ENCODE peak calls at places on chromosomes 11 and 22, in seven cellular contexts. One of them, this sample, is unnamed. For H3K36me3, the result is how much of the 10 kb centered on the place peaks cover.

GRCh38 chr11:101583180-101584128 is at the start of gene TRPC6:
- DNase-seq in GM12878: no peak
- DNase-seq in ovary: peak
- DNase-seq in prostate gland: peak
- DNase-seq in K562: no peak
- DNase-seq in adrenal gland: no peak
- DNase-seq in stomach: no peak
- DNase-seq in this sample: no peak

GRCh38 chr11:34863048-34863447 is 53.1 kb downstream of the APIP start:
- DNase-seq in GM12878: no peak
- DNase-seq in ovary: no peak
- DNase-seq in prostate gland: no peak
- DNase-seq in K562: no peak
- DNase-seq in adrenal gland: no peak
- DNase-seq in stomach: no peak
- DNase-seq in this sample: no peak

GRCh38 chr11:78688460-78688859 is 113.8 kb upstream of the NARS2 start:
- DNase-seq in GM12878: no peak
- DNase-seq in ovary: no peak
- DNase-seq in prostate gland: no peak
- DNase-seq in K562: no peak
- DNase-seq in adrenal gland: no peak
- DNase-seq in stomach: no peak
- DNase-seq in this sample: no peak

GRCh38 chr22:41526802-41527799 is 17.2 kb downstream of the POLR3H start:
- DNase-seq in GM12878: no peak
- DNase-seq in ovary: peak
- DNase-seq in prostate gland: no peak
- DNase-seq in K562: peak
- DNase-seq in adrenal gland: peak
- DNase-seq in stomach: peak
- DNase-seq in this sample: no peak

GRCh38 chr11:22703040-22703439 is 36.6 kb downstream of the GAS2 start:
- DNase-seq in GM12878: peak
- DNase-seq in ovary: no peak
- DNase-seq in prostate gland: peak
- DNase-seq in K562: no peak
- DNase-seq in adrenal gland: no peak
- DNase-seq in stomach: no peak
- DNase-seq in this sample: no peak

GRCh38 chr22:37197451-37198289 is 9.6 kb upstream of the C1QTNF6 start:
- DNase-seq in GM12878: no peak
- DNase-seq in ovary: peak
- DNase-seq in prostate gland: peak
- DNase-seq in K562: no peak
- DNase-seq in adrenal gland: peak
- DNase-seq in stomach: peak
- DNase-seq in this sample: no peak

GRCh38 chr22:44550666-44551491 is 52.8 kb upstream of the RTL6 start:
- DNase-seq in GM12878: peak
- DNase-seq in ovary: peak
- DNase-seq in prostate gland: peak
- DNase-seq in K562: no peak
- DNase-seq in adrenal gland: peak
- DNase-seq in stomach: peak
- DNase-seq in this sample: no peak

GRCh38 chr11:129652828-129653227 is 162.8 kb upstream of the TMEM45B start:
- DNase-seq in GM12878: no peak
- DNase-seq in ovary: no peak
- DNase-seq in prostate gland: no peak
- DNase-seq in K562: no peak
- DNase-seq in adrenal gland: no peak
- DNase-seq in stomach: no peak
- DNase-seq in this sample: no peak

GRCh38 chr11:66051371-66051765 is 796 bp upstream of the SF3B2 start:
- DNase-seq in GM12878: no peak
- DNase-seq in ovary: peak
- DNase-seq in prostate gland: no peak
- DNase-seq in K562: no peak
- DNase-seq in adrenal gland: no peak
- DNase-seq in stomach: no peak
- DNase-seq in this sample: no peak

GRCh38 chr11:120326228-120326627 is 1.1 kb downstream of the TLCD5 start:
- DNase-seq in GM12878: no peak
- DNase-seq in ovary: no peak
- DNase-seq in prostate gland: no peak
- DNase-seq in K562: no peak
- DNase-seq in adrenal gland: peak
- DNase-seq in stomach: no peak
- DNase-seq in this sample: no peak

GRCh38 chr11:9397746-9398680 is 13.6 kb downstream of the IPO7 start:
- DNase-seq in GM12878: no peak
- DNase-seq in ovary: no peak
- DNase-seq in prostate gland: no peak
- DNase-seq in K562: no peak
- DNase-seq in adrenal gland: no peak
- DNase-seq in stomach: no peak
- DNase-seq in this sample: no peak

GRCh38 chr11:84249344-84250135 is 963.4 kb upstream of the CCDC90B start:
- DNase-seq in GM12878: peak
- DNase-seq in ovary: no peak
- DNase-seq in prostate gland: no peak
- DNase-seq in K562: no peak
- DNase-seq in adrenal gland: peak
- DNase-seq in stomach: no peak
- DNase-seq in this sample: no peak

GRCh38 chr11:17639781-17640180 is 79.6 kb upstream of the MYOD1 start:
- DNase-seq in GM12878: no peak
- DNase-seq in ovary: no peak
- DNase-seq in prostate gland: no peak
- DNase-seq in K562: no peak
- DNase-seq in adrenal gland: no peak
- DNase-seq in stomach: no peak
- DNase-seq in this sample: no peak

GRCh38 chr11:71977743-71978418 is 20.8 kb upstream of the IL18BP start:
- DNase-seq in GM12878: peak
- DNase-seq in ovary: no peak
- DNase-seq in prostate gland: peak
- DNase-seq in K562: peak
- DNase-seq in adrenal gland: peak
- DNase-seq in stomach: peak
- DNase-seq in this sample: no peak

GRCh38 chr22:17846326-17846992 is 72.2 kb upstream of the BID start:
- DNase-seq in GM12878: no peak
- DNase-seq in ovary: peak
- DNase-seq in prostate gland: peak
- DNase-seq in K562: no peak
- DNase-seq in adrenal gland: peak
- DNase-seq in stomach: no peak
- DNase-seq in this sample: no peak

GRCh38 chr11:88231894-88232482 is 56.7 kb upstream of the RAB38 start:
- DNase-seq in GM12878: no peak
- DNase-seq in ovary: no peak
- DNase-seq in prostate gland: no peak
- DNase-seq in K562: peak
- DNase-seq in adrenal gland: peak
- DNase-seq in stomach: no peak
- DNase-seq in this sample: no peak

GRCh38 chr22:46737105-46737975 is 712 bp downstream of the CERK start:
- DNase-seq in GM12878: no peak
- DNase-seq in ovary: peak
- DNase-seq in prostate gland: no peak
- DNase-seq in K562: peak
- DNase-seq in adrenal gland: peak
- DNase-seq in stomach: no peak
- DNase-seq in this sample: no peak

GRCh38 chr22:46738642-46738960 is 549 bp upstream of the CERK start:
- DNase-seq in GM12878: no peak
- DNase-seq in ovary: no peak
- DNase-seq in prostate gland: no peak
- DNase-seq in K562: no peak
- DNase-seq in adrenal gland: no peak
- DNase-seq in stomach: no peak
- DNase-seq in this sample: no peak

GRCh38 chr22:46740910-46741785 is 3.1 kb upstream of the CERK start:
- DNase-seq in GM12878: no peak
- DNase-seq in ovary: no peak
- DNase-seq in prostate gland: no peak
- DNase-seq in K562: no peak
- DNase-seq in adrenal gland: peak
- DNase-seq in stomach: peak
- DNase-seq in this sample: no peak

GRCh38 chr22:46737976-46738641 is at the start of gene CERK:
- DNase-seq in GM12878: no peak
- DNase-seq in ovary: peak
- DNase-seq in prostate gland: peak
- DNase-seq in K562: peak
- DNase-seq in adrenal gland: peak
- DNase-seq in stomach: peak
- DNase-seq in this sample: no peak

GRCh38 chr22:46738961-46739870 is 1.2 kb upstream of the CERK start:
- DNase-seq in GM12878: no peak
- DNase-seq in ovary: peak
- DNase-seq in prostate gland: peak
- DNase-seq in K562: peak
- DNase-seq in adrenal gland: peak
- DNase-seq in stomach: peak
- DNase-seq in this sample: no peak
- TF ChIP-seq CTCF in GM12878: no peak
- TF ChIP-seq CTCF in ovary: no peak
- TF ChIP-seq CTCF in prostate gland: peak
- TF ChIP-seq CTCF in K562: no peak
- TF ChIP-seq CTCF in adrenal gland: peak
- TF ChIP-seq CTCF in stomach: no peak
- TF ChIP-seq CTCF in this sample: peak

GRCh38 chr22:27241430-27242110 is 560.0 kb downstream of the MN1 start:
- DNase-seq in GM12878: no peak
- DNase-seq in ovary: peak
- DNase-seq in prostate gland: no peak
- DNase-seq in K562: no peak
- DNase-seq in adrenal gland: peak
- DNase-seq in stomach: peak
- DNase-seq in this sample: no peak
- TF ChIP-seq POLR2A in GM12878: no peak
- TF ChIP-seq POLR2A in ovary: no peak
- TF ChIP-seq POLR2A in prostate gland: no peak
- TF ChIP-seq POLR2A in K562: no peak
- TF ChIP-seq POLR2A in adrenal gland: no peak
- TF ChIP-seq POLR2A in stomach: no peak
- TF ChIP-seq POLR2A in this sample: no peak

GRCh38 chr22:19495562-19496323 is 16.0 kb downstream of the CDC45 start:
- DNase-seq in GM12878: no peak
- DNase-seq in ovary: no peak
- DNase-seq in prostate gland: no peak
- DNase-seq in K562: no peak
- DNase-seq in adrenal gland: no peak
- DNase-seq in stomach: no peak
- DNase-seq in this sample: no peak

GRCh38 chr22:19494676-19495173 is 15.0 kb downstream of the CDC45 start:
- DNase-seq in GM12878: no peak
- DNase-seq in ovary: no peak
- DNase-seq in prostate gland: no peak
- DNase-seq in K562: no peak
- DNase-seq in adrenal gland: no peak
- DNase-seq in stomach: no peak
- DNase-seq in this sample: no peak

GRCh38 chr22:19492504-19493174 is 12.9 kb downstream of the CDC45 start:
- DNase-seq in GM12878: no peak
- DNase-seq in ovary: no peak
- DNase-seq in prostate gland: no peak
- DNase-seq in K562: no peak
- DNase-seq in adrenal gland: no peak
- DNase-seq in stomach: no peak
- DNase-seq in this sample: no peak

GRCh38 chr22:19496324-19496630 is 16.6 kb downstream of the CDC45 start:
- DNase-seq in GM12878: no peak
- DNase-seq in ovary: no peak
- DNase-seq in prostate gland: no peak
- DNase-seq in K562: no peak
- DNase-seq in adrenal gland: no peak
- DNase-seq in stomach: no peak
- DNase-seq in this sample: no peak

DNA sequence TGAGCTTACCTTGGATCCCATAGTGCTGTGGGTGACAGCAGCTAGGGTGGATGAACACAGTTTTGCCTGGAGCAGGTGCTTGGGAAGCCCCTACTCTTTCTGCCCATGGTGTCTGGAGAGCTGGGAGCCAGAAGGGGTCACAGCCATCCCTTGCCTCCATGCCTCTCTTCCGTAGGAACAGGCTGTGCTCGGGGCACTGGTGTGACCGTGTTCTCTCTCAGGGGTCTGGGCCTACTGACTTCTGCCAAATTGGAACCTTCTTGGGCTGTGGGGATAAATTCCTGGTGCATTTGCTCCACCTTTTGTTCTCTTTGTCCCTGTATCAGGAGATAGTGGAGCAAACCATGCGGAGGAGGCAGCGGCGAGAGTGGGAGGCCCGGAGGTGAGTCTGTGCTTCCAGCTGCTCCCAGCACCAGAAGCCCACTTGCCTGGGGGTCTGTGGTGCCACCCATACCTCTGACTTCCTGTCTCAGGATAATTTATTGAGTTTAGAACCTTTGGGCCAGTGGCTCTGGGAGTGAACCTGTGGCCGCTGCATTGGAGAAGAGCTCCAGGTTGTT is 14.4 kb downstream of the CDC45 start:
- DNase-seq in GM12878: no peak
- DNase-seq in ovary: no peak
- DNase-seq in prostate gland: no peak
- DNase-seq in K562: no peak
- DNase-seq in adrenal gland: no peak
- DNase-seq in stomach: no peak
- DNase-seq in this sample: no peak
- H3K36me3 ChIP-seq in GM12878: under half
- H3K36me3 ChIP-seq in ovary: under half
- H3K36me3 ChIP-seq in prostate gland: under half
- H3K36me3 ChIP-seq in K562: half or more
- H3K36me3 ChIP-seq in adrenal gland: under half
- H3K36me3 ChIP-seq in stomach: under half
- H3K36me3 ChIP-seq in this sample: under half

DNA sequence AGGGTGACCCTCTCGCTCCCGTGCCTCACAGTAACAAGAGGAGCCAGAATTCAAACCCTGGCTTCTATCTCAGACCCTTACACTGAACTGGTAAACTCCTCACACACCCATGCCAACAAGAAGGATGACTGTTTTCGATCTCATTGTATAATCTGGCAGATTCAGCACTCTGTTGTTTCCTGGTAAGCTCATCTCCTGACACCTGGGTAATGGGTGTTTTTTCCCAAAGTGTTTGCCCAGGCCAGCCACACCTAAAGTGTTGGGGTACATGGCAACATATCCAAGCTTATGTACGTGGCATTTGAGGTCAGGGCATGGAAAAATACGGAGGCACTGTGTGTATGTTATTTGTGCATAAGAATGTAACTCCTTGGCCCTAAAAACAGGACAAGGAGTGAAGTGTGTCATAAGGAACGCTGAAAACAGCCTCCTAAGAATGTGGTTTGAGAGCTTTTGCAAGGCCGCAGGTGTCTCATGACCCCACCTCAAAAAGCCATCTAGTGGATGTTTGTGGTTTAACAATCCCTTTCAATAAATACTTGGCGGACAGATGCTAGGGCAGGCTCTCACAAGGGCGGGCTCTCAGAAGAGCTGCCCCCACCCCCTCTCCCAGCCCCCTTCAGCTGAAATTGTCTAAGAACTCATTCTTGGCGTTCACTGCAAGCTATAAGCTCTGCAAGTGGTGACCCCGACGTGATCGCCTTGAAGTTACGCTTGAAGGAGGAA is at the start of gene MS4A15:
- DNase-seq in GM12878: no peak
- DNase-seq in ovary: no peak
- DNase-seq in prostate gland: no peak
- DNase-seq in K562: peak
- DNase-seq in adrenal gland: no peak
- DNase-seq in stomach: no peak
- DNase-seq in this sample: no peak
- TF ChIP-seq CTCF in GM12878: peak
- TF ChIP-seq CTCF in ovary: no peak
- TF ChIP-seq CTCF in prostate gland: no peak
- TF ChIP-seq CTCF in K562: peak
- TF ChIP-seq CTCF in adrenal gland: peak
- TF ChIP-seq CTCF in stomach: no peak
- TF ChIP-seq CTCF in this sample: no peak